ENCODE peak calls at places on chromosomes 2 and 18, in four cellular contexts. F is prostate gland, B is lung, O is adipocyte. R is an unnamed sample.

GRCh38 chr2:171807130-171807529 is 86.9 kb downstream of the SLC25A12 start:
- DNase-seq in F (no peak), B (no peak), O (no peak), R (no peak)

GRCh38 chr18:63994783-63995399 is 25.0 kb downstream of the SERPINB8 start:
- DNase-seq in F (no peak), B (peak), O (peak), R (peak)

GRCh38 chr18:11246466-11246865 is 97.1 kb upstream of the PIEZO2 start:
- DNase-seq in F (no peak), B (no peak), O (peak), R (peak)

GRCh38 chr18:54975598-54975997 is 16.3 kb upstream of the CCDC68 start:
- DNase-seq in F (no peak), B (no peak), O (peak), R (no peak)

GRCh38 chr2:96914332-96914731 is 44.5 kb upstream of the SEMA4C start:
- DNase-seq in F (no peak), B (no peak), O (no peak), R (peak)

GRCh38 chr2:75574106-75574505 is 13.4 kb upstream of the EVA1A start:
- DNase-seq in F (no peak), B (no peak), O (no peak), R (peak)

GRCh38 chr18:50306944-50307343 is 19.5 kb upstream of the CXXC1 start:
- DNase-seq in F (no peak), B (no peak), O (no peak), R (peak)

GRCh38 chr2:132615329-132616085 is 54.5 kb downstream of the LYPD1 start:
- DNase-seq in F (no peak), B (no peak), O (no peak), R (no peak)

GRCh38 chr18:25279961-25280360 is 72.0 kb downstream of the ZNF521 start:
- DNase-seq in F (no peak), B (no peak), O (no peak), R (no peak)

GRCh38 chr2:1742680-1743395 is 1.5 kb downstream of the PXDN start:
- DNase-seq in F (peak), B (peak), O (peak), R (peak)

GRCh38 chr18:14933049-14933851 is 185.3 kb downstream of the ANKRD30B start:
- DNase-seq in F (no peak), B (peak), O (no peak), R (no peak)

GRCh38 chr18:34222025-34222395 is 2.7 kb downstream of the NOL4 start:
- DNase-seq in F (no peak), B (no peak), O (no peak), R (no peak)

GRCh38 chr2:236195726-236196125 is 27.5 kb upstream of the GBX2 start:
- DNase-seq in F (no peak), B (no peak), O (no peak), R (no peak)

GRCh38 chr2:128797937-128798336 is 479.3 kb upstream of the HS6ST1 start:
- DNase-seq in F (no peak), B (no peak), O (no peak), R (no peak)

GRCh38 chr2:218783612-218784169 is 1.7 kb downstream of the CYP27A1 start:
- DNase-seq in F (no peak), B (no peak), O (no peak), R (no peak)
- H3K4me3 ChIP-seq in F (peak), B (no peak), O (no peak), R (no peak)

GRCh38 chr2:43219383-43220228 is 6.8 kb downstream of the ZFP36L2 start:
- DNase-seq in F (peak), B (peak), O (peak), R (peak)

GRCh38 chr2:43218221-43218549 is 8.2 kb downstream of the ZFP36L2 start:
- DNase-seq in F (no peak), B (no peak), O (peak), R (peak)

GRCh38 chr2:43220229-43220981 is 6.0 kb downstream of the ZFP36L2 start:
- DNase-seq in F (no peak), B (no peak), O (peak), R (peak)

GRCh38 chr2:43217228-43218220 is 8.9 kb downstream of the ZFP36L2 start:
- DNase-seq in F (no peak), B (no peak), O (no peak), R (no peak)

GRCh38 chr2:43218550-43219382 is 7.6 kb downstream of the ZFP36L2 start:
- DNase-seq in F (no peak), B (peak), O (peak), R (peak)
- H3K4me3 ChIP-seq in F (peak), B (no peak), O (peak), R (peak)

GRCh38 chr2:9547272-9547991 is 8.2 kb downstream of the ADAM17 start:
- DNase-seq in F (no peak), B (peak), O (peak), R (no peak)

GRCh38 chr2:9543557-9543956 is 12.1 kb downstream of the ADAM17 start:
- DNase-seq in F (no peak), B (no peak), O (no peak), R (no peak)

GRCh38 chr2:9549420-9549819 is 6.2 kb downstream of the ADAM17 start:
- DNase-seq in F (no peak), B (peak), O (no peak), R (no peak)

GRCh38 chr2:9548506-9548905 is 7.1 kb downstream of the ADAM17 start:
- DNase-seq in F (no peak), B (no peak), O (no peak), R (no peak)

GRCh38 chr2:9545502-9545901 is 10.1 kb downstream of the ADAM17 start:
- DNase-seq in F (no peak), B (no peak), O (no peak), R (no peak)
- H3K4me3 ChIP-seq in F (no peak), B (no peak), O (no peak), R (no peak)

GRCh38 chr18:659597-659996 is 2.1 kb downstream of the TYMS start:
- DNase-seq in F (no peak), B (no peak), O (no peak), R (no peak)
- H3K4me3 ChIP-seq in F (no peak), B (no peak), O (no peak), R (no peak)